ENCODE peak calls at places on chromosomes 3 and 15, in seven cellular contexts. P is left ventricle myocardium inferior, L is AG04449, H is GM12865, M is fibroblast of the aortic adventitia, S is hepatocyte, E is left lung. D is an unnamed sample.

GRCh38 chr3:186421946-186422345 is 59.9 kb upstream of the DGKG start:
- DNase-seq in M (no peak), S (no peak), P (no peak), L (no peak), H (no peak), E (no peak), D (no peak)

GRCh38 chr15:76483752-76484151 is 147.2 kb downstream of the ISL2 start:
- DNase-seq in E (no peak), S (no peak), M (no peak), P (no peak), L (no peak), H (no peak), D (no peak)

GRCh38 chr3:119594066-119594465 is 3.6 kb upstream of the PLA1A start:
- DNase-seq in H (no peak), M (peak), P (no peak), E (no peak), L (no peak), S (no peak), D (no peak)

GRCh38 chr15:92068121-92068520 is 214.6 kb downstream of the SLCO3A1 start:
- DNase-seq in L (no peak), E (no peak), P (no peak), S (no peak), M (no peak), H (peak), D (no peak)

GRCh38 chr3:77081240-77081661 is 41.4 kb downstream of the ROBO2 start:
- DNase-seq in P (peak), E (no peak), H (no peak), L (no peak), M (no peak), S (peak), D (no peak)

GRCh38 chr3:138328341-138328740 is 1.3 kb downstream of the NME9 start:
- DNase-seq in H (no peak), L (no peak), P (no peak), S (peak), M (peak), E (no peak), D (no peak)

GRCh38 chr3:73029321-73029796 is 32.1 kb upstream of the EBLN2 start:
- DNase-seq in E (no peak), M (peak), L (peak), H (no peak), P (no peak), S (peak), D (no peak)

GRCh38 chr3:129628169-129628522 is 21.7 kb upstream of the PLXND1 start:
- DNase-seq in H (no peak), M (no peak), P (no peak), E (no peak), L (no peak), S (no peak), D (no peak)

GRCh38 chr3:145251311-145251710 is 909.7 kb downstream of the PLOD2 start:
- DNase-seq in S (no peak), L (no peak), H (no peak), P (no peak), E (no peak), M (no peak), D (no peak)

GRCh38 chr15:92683511-92683834 is 27.9 kb upstream of the FAM174B start:
- DNase-seq in S (peak), P (peak), H (peak), L (no peak), E (no peak), M (no peak), D (no peak)

GRCh38 chr3:115428825-115429224 is 194.5 kb upstream of the GAP43 start:
- DNase-seq in H (no peak), E (no peak), M (no peak), L (no peak), P (no peak), S (no peak), D (no peak)

GRCh38 chr15:69082556-69082955 is 68.1 kb downstream of the NOX5 start:
- DNase-seq in H (no peak), P (no peak), L (no peak), S (no peak), M (no peak), E (no peak), D (no peak)

GRCh38 chr15:69080958-69081248 is 66.4 kb downstream of the NOX5 start:
- DNase-seq in L (no peak), M (no peak), S (no peak), P (no peak), H (no peak), E (no peak), D (no peak)

GRCh38 chr15:69081310-69082004 is 67.0 kb downstream of the NOX5 start:
- DNase-seq in S (no peak), P (peak), H (no peak), M (peak), E (no peak), L (no peak), D (no peak)

GRCh38 chr15:69080203-69080957 is 65.9 kb downstream of the NOX5 start:
- DNase-seq in E (no peak), M (no peak), L (no peak), S (no peak), P (no peak), H (no peak), D (no peak)

GRCh38 chr15:69082041-69082502 is 67.6 kb downstream of the NOX5 start:
- DNase-seq in H (no peak), L (peak), M (peak), P (no peak), E (no peak), S (no peak), D (no peak)
- H3K4me3 ChIP-seq in H (no peak), L (no peak), M (no peak), P (no peak), E (no peak), S (no peak), D (no peak)

DNA sequence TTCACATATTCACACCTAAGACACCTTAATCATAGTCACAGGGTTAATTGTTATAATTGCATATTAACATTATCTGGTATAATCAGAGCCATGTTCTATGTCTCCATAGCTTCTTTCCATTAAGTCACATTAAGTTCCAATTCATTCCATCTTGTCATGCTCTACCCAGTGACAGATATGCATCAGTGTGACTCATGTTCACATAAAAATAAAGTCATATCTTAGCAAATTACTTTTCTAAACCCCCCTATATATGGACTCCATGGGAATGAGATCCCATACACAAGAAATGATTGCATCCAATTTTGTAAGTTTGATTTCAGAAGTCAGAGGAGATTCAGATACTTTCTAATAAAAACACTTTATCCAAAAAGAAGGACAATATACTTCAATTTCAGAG is 27.3 kb downstream of the THBS1 start:
- DNase-seq in P (no peak), L (no peak), S (no peak), H (no peak), M (no peak), E (no peak), D (no peak)
- H3K4me3 ChIP-seq in P (no peak), L (no peak), S (no peak), H (no peak), M (no peak), E (no peak), D (no peak)

DNA sequence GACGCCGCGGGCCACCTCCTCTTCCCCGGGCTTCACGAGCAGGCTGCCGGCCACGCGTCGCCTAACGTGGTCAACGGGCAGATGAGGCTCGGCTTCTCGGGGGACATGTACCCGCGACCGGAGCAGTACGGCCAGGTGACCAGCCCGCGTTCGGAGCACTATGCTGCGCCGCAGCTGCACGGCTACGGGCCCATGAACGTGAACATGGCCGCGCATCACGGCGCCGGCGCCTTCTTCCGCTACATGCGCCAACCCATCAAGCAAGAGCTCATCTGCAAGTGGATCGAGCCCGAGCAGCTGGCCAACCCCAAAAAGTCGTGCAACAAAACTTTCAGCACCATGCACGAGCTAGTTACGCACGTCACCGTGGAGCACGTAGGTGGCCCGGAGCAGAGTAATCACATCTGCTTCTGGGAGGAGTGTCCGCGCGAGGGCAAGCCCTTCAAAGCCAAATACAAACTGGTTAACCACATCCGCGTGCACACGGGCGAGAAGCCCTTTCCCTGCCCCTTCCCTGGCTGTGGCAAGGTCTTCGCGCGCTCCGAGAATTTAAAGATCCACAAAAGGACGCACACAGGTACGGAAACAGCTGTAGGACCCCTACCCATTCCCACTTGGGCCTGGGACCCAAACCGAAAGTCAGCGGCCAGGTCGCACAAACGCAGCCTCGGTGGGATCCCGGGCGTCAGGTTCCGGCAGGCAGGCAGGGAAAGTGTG is 1.5 kb downstream of the ZIC1 start:
- DNase-seq in H (no peak), E (no peak), L (no peak), M (peak), S (no peak), P (no peak), D (no peak)
- H3K4me3 ChIP-seq in H (no peak), E (peak), L (peak), M (peak), S (peak), P (peak), D (peak)

DNA sequence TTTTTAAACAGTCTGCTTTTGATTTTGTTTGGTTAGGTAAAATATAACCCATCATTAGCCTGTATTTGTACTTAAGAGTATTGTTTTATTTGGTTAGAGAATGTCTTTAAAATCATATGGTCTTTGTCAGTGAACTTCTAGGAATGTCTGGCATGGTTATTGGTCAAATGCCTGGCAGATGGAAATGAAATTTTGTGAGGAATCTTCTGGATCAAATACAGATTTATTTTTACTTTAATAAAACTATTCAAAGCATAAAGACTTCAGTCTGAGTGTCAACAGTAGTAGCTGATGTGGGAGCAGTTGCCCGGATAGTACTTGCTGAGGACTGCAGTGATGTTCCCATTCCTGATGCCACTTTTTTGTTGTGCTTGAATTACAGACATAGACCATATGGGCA is 64.0 kb downstream of the LRRC49 start:
- DNase-seq in H (no peak), M (peak), L (no peak), E (no peak), P (no peak), S (no peak), D (no peak)
- H3K4me3 ChIP-seq in H (no peak), M (no peak), L (no peak), E (no peak), P (no peak), S (no peak), D (no peak)

DNA sequence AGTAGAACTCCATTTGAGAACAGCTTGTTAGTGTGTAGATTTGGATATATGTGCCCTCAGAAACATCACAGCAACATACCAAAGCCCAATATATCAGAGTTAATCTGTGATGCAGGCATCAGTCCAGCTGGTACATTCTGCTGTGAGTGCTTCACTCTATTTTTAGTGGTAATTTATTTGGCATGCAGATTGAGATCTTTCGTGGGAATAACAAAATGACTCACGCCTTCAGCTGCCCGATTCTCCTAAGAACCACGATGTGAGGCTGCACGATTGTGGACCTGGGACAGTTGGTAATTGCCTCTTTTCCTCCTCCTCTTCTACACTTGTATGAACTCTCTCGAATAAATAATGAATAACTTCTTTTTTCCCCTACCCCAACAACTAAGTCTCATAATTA is 730.8 kb downstream of the SQOR start:
- DNase-seq in H (no peak), L (peak), E (no peak), S (no peak), M (no peak), P (peak), D (no peak)
- H3K4me3 ChIP-seq in H (no peak), L (no peak), E (no peak), S (no peak), M (no peak), P (peak), D (no peak)

GRCh38 chr3:151775314-151776258 is 38.3 kb upstream of the AADAC start:
- DNase-seq in P (no peak), H (no peak), M (no peak), L (no peak), E (no peak), S (no peak), D (no peak)

GRCh38 chr3:151770941-151771340 is 37.2 kb downstream of the AADACL2 start:
- DNase-seq in E (peak), M (peak), S (peak), H (no peak), P (peak), L (no peak), D (no peak)

GRCh38 chr3:151774235-151774634 is 39.7 kb upstream of the AADAC start:
- DNase-seq in M (no peak), E (no peak), L (no peak), S (no peak), P (no peak), H (no peak), D (no peak)

GRCh38 chr3:151774910-151775309 is 39.0 kb upstream of the AADAC start:
- DNase-seq in S (no peak), E (no peak), P (no peak), H (no peak), M (no peak), L (no peak), D (no peak)

DNA sequence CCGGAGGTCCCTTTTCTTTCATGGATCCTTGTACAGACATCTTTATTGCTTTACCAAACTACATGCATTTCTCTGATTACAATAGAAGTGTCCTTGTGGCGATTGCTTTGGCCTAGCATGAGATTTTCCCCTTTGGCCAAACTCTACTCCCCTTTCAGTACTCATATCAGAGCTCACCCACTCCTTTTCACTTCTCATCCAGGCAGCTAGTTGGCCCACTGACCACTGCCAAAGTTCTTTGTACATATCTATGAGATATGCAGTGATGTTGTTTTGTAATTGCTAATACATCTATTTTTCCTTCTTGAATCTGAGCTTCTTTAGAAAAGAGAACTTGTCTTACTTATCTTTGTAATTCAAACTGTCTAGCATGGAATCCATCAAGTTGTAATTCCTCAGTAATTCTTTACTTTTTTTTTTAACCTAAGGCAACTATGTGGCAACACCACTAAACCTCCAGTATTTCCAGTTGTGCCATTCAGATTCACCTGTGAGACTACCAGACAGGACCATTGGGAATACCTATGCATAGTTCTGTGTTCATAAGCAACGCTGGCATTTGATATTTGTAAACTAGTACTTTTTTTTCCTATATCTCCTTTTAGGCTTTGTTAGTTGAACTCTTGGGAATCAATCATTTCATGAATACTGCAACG is 39.2 kb downstream of the AADACL2 start:
- DNase-seq in S (no peak), E (no peak), M (peak), P (no peak), H (no peak), L (no peak), D (no peak)
- H3K4me3 ChIP-seq in S (no peak), E (no peak), M (no peak), P (no peak), H (no peak), L (no peak), D (peak)

GRCh38 chr15:22956257-22956979 is 23.8 kb downstream of the CYFIP1 start:
- DNase-seq in S (no peak), L (no peak), E (no peak), M (peak), P (no peak), H (no peak), D (no peak)
- H3K4me3 ChIP-seq in S (no peak), L (no peak), E (no peak), M (no peak), P (no peak), H (no peak), D (no peak)

DNA sequence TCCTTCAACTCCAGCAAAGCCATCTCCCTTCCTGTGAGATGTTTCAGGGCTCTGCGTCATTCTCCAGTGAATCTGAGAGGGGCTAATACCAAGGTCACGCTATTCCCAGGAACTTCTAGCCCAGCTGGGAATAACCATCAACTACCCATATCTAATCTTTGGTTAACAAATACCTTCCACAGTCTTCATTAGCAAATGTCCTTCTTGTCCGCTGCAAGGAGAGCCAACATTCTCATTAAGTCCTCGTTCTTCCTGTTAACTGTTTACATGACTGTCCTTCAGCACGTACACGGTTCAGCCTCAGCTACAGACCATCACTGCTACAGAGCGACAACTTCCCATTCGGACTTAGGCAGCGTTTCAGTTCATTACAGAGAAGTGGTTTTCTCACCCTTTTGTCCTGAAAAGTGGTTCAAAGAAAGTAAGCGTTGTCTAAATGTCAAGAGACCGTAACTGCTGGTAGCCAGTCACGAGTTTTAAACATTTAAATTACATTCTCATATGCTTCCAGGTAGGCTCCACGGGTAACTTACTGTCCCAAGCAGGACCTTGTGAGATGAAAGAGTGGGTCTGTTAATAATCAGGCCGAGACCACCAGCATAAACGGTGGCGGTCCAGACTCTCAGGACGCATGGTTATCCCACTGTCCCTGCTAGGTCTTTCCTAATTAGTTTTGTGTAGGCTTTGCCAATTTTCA is 63.9 kb downstream of the CHSY1 start:
- DNase-seq in S (peak), E (no peak), P (no peak), M (peak), L (no peak), H (peak), D (no peak)
- H3K4me3 ChIP-seq in S (no peak), E (no peak), P (peak), M (peak), L (no peak), H (peak), D (peak)

DNA sequence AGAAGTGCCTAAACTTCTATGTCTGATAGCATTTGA is at the start of gene TP63:
- DNase-seq in S (no peak), L (no peak), E (no peak), P (no peak), H (no peak), M (no peak), D (no peak)
- H3K4me3 ChIP-seq in S (no peak), L (no peak), E (no peak), P (peak), H (peak), M (no peak), D (no peak)

DNA sequence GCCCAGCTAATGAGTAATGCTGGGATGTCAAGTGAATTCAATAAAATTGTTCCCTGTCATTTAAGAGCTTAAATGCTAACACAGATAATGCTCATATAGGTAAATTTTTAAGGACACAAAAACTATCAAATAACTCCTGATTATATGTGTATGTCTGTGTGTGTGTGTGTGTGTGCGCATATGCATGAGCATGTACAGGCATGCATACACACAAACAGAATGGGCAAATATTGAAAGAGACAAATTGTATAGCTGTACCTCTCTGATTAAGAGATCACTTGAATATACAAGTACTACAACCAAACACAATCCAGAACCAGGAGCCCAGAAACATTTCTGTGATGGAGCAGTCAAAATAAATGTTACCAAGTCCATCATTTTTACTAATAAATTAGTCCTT is 145.4 kb downstream of the CD47 start:
- DNase-seq in S (no peak), L (no peak), E (no peak), P (no peak), H (no peak), M (no peak), D (no peak)
- H3K4me3 ChIP-seq in S (no peak), L (no peak), E (no peak), P (no peak), H (no peak), M (no peak), D (no peak)

D was measured in Peyer's patch.